ENCODE peak calls at places on chromosomes 13 and 19, in seven cellular contexts. J is brain pericyte; I is fibroblast of pulmonary artery; L is spleen; Q is HCEC 1CT; Z is ascending aorta; R is activated naive CD8-positive, alpha-beta T cell treated with anti-CD3 and anti-CD28 coated beads for 36 hours. S is an unnamed sample.

GRCh38 chr19:45125975-45126493 is 33.1 kb downstream of the PPP1R37 start:
- DNase-seq in J (no peak), I (peak), L (peak), Q (peak), Z (no peak), R (peak), S (peak)

GRCh38 chr13:55777612-55778011 is 1363.1 kb upstream of the PRR20A start:
- DNase-seq in J (no peak), I (no peak), L (no peak), Q (no peak), Z (no peak), R (no peak), S (no peak)

GRCh38 chr19:10006335-10006708 is 4.0 kb downstream of the COL5A3 start:
- DNase-seq in J (peak), I (peak), L (no peak), Q (peak), Z (no peak), R (no peak), S (no peak)

GRCh38 chr13:44876782-44877324 is 112.4 kb downstream of the NUFIP1 start:
- DNase-seq in J (no peak), I (no peak), L (no peak), Q (no peak), Z (peak), R (no peak), S (no peak)

GRCh38 chr13:110616103-110617101 is 1.1 kb downstream of the NAXD start:
- DNase-seq in J (no peak), I (peak), L (peak), Q (peak), Z (peak), R (peak), S (no peak)

GRCh38 chr19:41341669-41342490 is 11.8 kb downstream of the TGFB1 start:
- DNase-seq in J (no peak), I (no peak), L (peak), Q (no peak), Z (no peak), R (no peak), S (peak)

GRCh38 chr19:36986601-36987000 is 70.5 kb downstream of the ZNF568 start:
- DNase-seq in J (no peak), I (no peak), L (no peak), Q (no peak), Z (no peak), R (no peak), S (no peak)

GRCh38 chr13:25171517-25172302 is at the start of gene AMER2:
- DNase-seq in J (no peak), I (peak), L (no peak), Q (no peak), Z (no peak), R (peak), S (no peak)

GRCh38 chr13:58963321-58963720 is 1200.4 kb downstream of the DIAPH3 start:
- DNase-seq in J (no peak), I (peak), L (no peak), Q (no peak), Z (no peak), R (no peak), S (no peak)

GRCh38 chr13:32048816-32049215 is 17.2 kb downstream of the FRY start:
- DNase-seq in J (no peak), I (no peak), L (no peak), Q (no peak), Z (no peak), R (no peak), S (no peak)

GRCh38 chr19:58500242-58500641 is 11.6 kb downstream of the SLC27A5 start:
- DNase-seq in J (no peak), I (no peak), L (no peak), Q (no peak), Z (no peak), R (no peak), S (no peak)

GRCh38 chr13:99827011-99827410 is 144.6 kb downstream of the ZIC5 start:
- DNase-seq in J (no peak), I (no peak), L (no peak), Q (no peak), Z (no peak), R (no peak), S (no peak)

GRCh38 chr19:44757057-44757734 is 8.7 kb downstream of the BCL3 start:
- DNase-seq in J (no peak), I (peak), L (no peak), Q (peak), Z (peak), R (no peak), S (peak)

GRCh38 chr13:45398862-45399261 is 19.3 kb downstream of the SLC25A30 start:
- DNase-seq in J (no peak), I (no peak), L (no peak), Q (no peak), Z (no peak), R (peak), S (no peak)

GRCh38 chr13:71979616-71980015 is 112.6 kb upstream of the DACH1 start:
- DNase-seq in J (no peak), I (peak), L (no peak), Q (no peak), Z (no peak), R (no peak), S (no peak)

GRCh38 chr19:708154-709141 is at the start of gene PALM:
- DNase-seq in J (no peak), I (no peak), L (no peak), Q (no peak), Z (no peak), R (no peak), S (no peak)

GRCh38 chr13:58087566-58087965 is 456.0 kb downstream of the PCDH17 start:
- DNase-seq in J (no peak), I (no peak), L (no peak), Q (no peak), Z (no peak), R (no peak), S (no peak)

GRCh38 chr19:13985771-13986347 is 20.3 kb downstream of the RFX1 start:
- DNase-seq in J (no peak), I (no peak), L (no peak), Q (no peak), Z (no peak), R (no peak), S (no peak)

GRCh38 chr13:49554387-49554786 is 31.0 kb downstream of the RCBTB1 start:
- DNase-seq in J (no peak), I (no peak), L (no peak), Q (no peak), Z (no peak), R (no peak), S (no peak)

S was measured in upper lobe of right lung.